ENCODE peak calls at places on chromosome 16, in four cellular contexts. Q, I, L and J are unnamed samples.

GRCh38 chr16:11089504-11090124 is 145.2 kb downstream of the CLEC16A start:
- DNase-seq in Q (no peak), I (no peak), L (no peak), J (no peak)

GRCh38 chr16:24723663-24724062 is 5.8 kb upstream of the TNRC6A start:
- DNase-seq in Q (no peak), I (no peak), L (no peak), J (no peak)

GRCh38 chr16:73052441-73053030 is 4.6 kb upstream of the ZFHX3 start:
- DNase-seq in I (no peak), Q (no peak), L (no peak), J (no peak)

GRCh38 chr16:30354423-30355143 is 525 bp downstream of the CD2BP2 start:
- DNase-seq in Q (no peak), I (no peak), L (no peak), J (no peak)

GRCh38 chr16:58048914-58049696 is 23.6 kb downstream of the MMP15 start:
- DNase-seq in L (no peak), I (no peak), Q (no peak), J (no peak)

GRCh38 chr16:79076039-79076767 is 524.3 kb downstream of the MAF start:
- DNase-seq in L (no peak), Q (no peak), I (no peak), J (no peak)

GRCh38 chr16:61998460-61998859 is 37.8 kb downstream of the CDH8 start:
- DNase-seq in I (no peak), Q (no peak), L (no peak), J (no peak)

GRCh38 chr16:87963400-87963799 is 12.2 kb downstream of the BANP start:
- DNase-seq in Q (no peak), L (no peak), I (no peak), J (no peak)

GRCh38 chr16:87376660-87377059 is 6.9 kb downstream of the FBXO31 start:
- DNase-seq in I (no peak), Q (no peak), L (no peak), J (no peak)

GRCh38 chr16:89134269-89134668 is 37.3 kb upstream of the CDH15 start:
- DNase-seq in I (no peak), L (no peak), Q (no peak), J (no peak)

GRCh38 chr16:87464691-87465300 is 28.0 kb downstream of the ZCCHC14 start:
- DNase-seq in I (no peak), L (peak), Q (no peak), J (no peak)

GRCh38 chr16:29784901-29785500 is 5.5 kb upstream of the KIF22 start:
- DNase-seq in L (peak), Q (no peak), I (no peak), J (no peak)

GRCh38 chr16:82603784-82604411 is 22.9 kb upstream of the CDH13 start:
- DNase-seq in I (no peak), Q (peak), L (peak), J (no peak)

GRCh38 chr16:87052506-87052905 is 264.7 kb downstream of the C16orf95 start:
- DNase-seq in L (no peak), Q (no peak), I (no peak), J (no peak)

GRCh38 chr16:49986351-49987124 is 38.5 kb upstream of the CNEP1R1 start:
- DNase-seq in L (no peak), I (peak), Q (no peak), J (no peak)

GRCh38 chr16:58459344-58460218 is 40.4 kb upstream of the NDRG4 start:
- DNase-seq in I (no peak), L (no peak), Q (no peak), J (no peak)

GRCh38 chr16:27838536-27839175 is 224.9 kb downstream of the GSG1L start:
- DNase-seq in I (no peak), L (no peak), Q (no peak), J (no peak)

GRCh38 chr16:81008151-81008789 is 1.3 kb downstream of the CENPN start:
- DNase-seq in Q (no peak), L (no peak), I (no peak), J (no peak)

GRCh38 chr16:75250089-75250808 is 1.2 kb downstream of the BCAR1 start:
- DNase-seq in I (no peak), Q (no peak), L (no peak), J (no peak)

GRCh38 chr16:2250652-2251280 is 621 bp downstream of the ECI1 start:
- DNase-seq in I (no peak), Q (no peak), L (no peak), J (no peak)

GRCh38 chr16:60655514-60656153 is 1380.6 kb downstream of the CDH8 start:
- DNase-seq in Q (no peak), I (no peak), L (no peak), J (no peak)

GRCh38 chr16:87086156-87086555 is 231.0 kb downstream of the C16orf95 start:
- DNase-seq in I (no peak), L (no peak), Q (no peak), J (no peak)

GRCh38 chr16:1926223-1926718 is 8.1 kb upstream of the HS3ST6 start:
- DNase-seq in L (no peak), Q (no peak), I (no peak), J (no peak)